ENCODE peak calls at places on chromosomes 3 and 15, in seven cellular contexts. D is GM20000, Q is pulmonary artery endothelial cell, P is GM04504, T is AG10803, C is KBM-7, U is Caco-2. R is an unnamed sample.

GRCh38 chr15:74869726-74870407 is 3.3 kb downstream of the SCAMP2 start:
- DNase-seq in U (no peak), Q (no peak), C (peak), T (peak), P (no peak), D (peak), R (no peak)

GRCh38 chr3:123152656-123153055 is 49.1 kb upstream of the SEC22A start:
- DNase-seq in D (no peak), Q (no peak), P (no peak), C (no peak), T (no peak), U (no peak), R (no peak)

GRCh38 chr3:177196473-177197040 is 725 bp downstream of the TBL1XR1 start:
- DNase-seq in Q (no peak), D (peak), P (no peak), C (peak), T (peak), U (no peak), R (no peak)

GRCh38 chr3:170508876-170509275 is 77.0 kb downstream of the SLC7A14 start:
- DNase-seq in C (no peak), D (no peak), P (no peak), Q (no peak), T (no peak), U (no peak), R (no peak)

GRCh38 chr3:13009132-13009945 is 63.9 kb downstream of the IQSEC1 start:
- DNase-seq in T (no peak), Q (no peak), D (peak), U (no peak), C (peak), P (no peak), R (no peak)

GRCh38 chr3:25455316-25456232 is 27.5 kb downstream of the RARB start:
- DNase-seq in U (no peak), T (peak), P (peak), C (no peak), Q (no peak), D (no peak), R (no peak)

GRCh38 chr3:79551325-79551892 is 216.4 kb downstream of the ROBO1 start:
- DNase-seq in T (no peak), D (no peak), P (no peak), U (no peak), C (no peak), Q (no peak), R (no peak)

GRCh38 chr3:16816048-16816780 is 68.5 kb upstream of the PLCL2 start:
- DNase-seq in Q (no peak), U (no peak), D (peak), T (no peak), P (no peak), C (no peak), R (no peak)

GRCh38 chr3:38317186-38317759 is 29.3 kb upstream of the XYLB start:
- DNase-seq in T (no peak), U (no peak), C (no peak), Q (no peak), D (no peak), P (no peak), R (no peak)

GRCh38 chr15:77508541-77509505 is 88.1 kb downstream of the HMG20A start:
- DNase-seq in P (no peak), U (no peak), C (no peak), T (peak), D (no peak), Q (no peak), R (no peak)

GRCh38 chr3:35565048-35565447 is 74.3 kb upstream of the ARPP21 start:
- DNase-seq in U (no peak), P (no peak), T (no peak), D (no peak), C (peak), Q (no peak), R (no peak)

GRCh38 chr3:187567026-187567425 is 103.2 kb downstream of the SST start:
- DNase-seq in Q (no peak), P (peak), C (no peak), T (peak), U (no peak), D (no peak), R (no peak)

GRCh38 chr3:94303897-94304296 is 241.0 kb downstream of the NSUN3 start:
- DNase-seq in C (no peak), D (no peak), Q (no peak), P (no peak), T (peak), U (no peak), R (no peak)

GRCh38 chr15:98678484-98678883 is 30.1 kb downstream of the IGF1R start:
- DNase-seq in T (no peak), P (no peak), C (no peak), U (no peak), D (no peak), Q (no peak), R (no peak)

GRCh38 chr3:97823503-97824004 is 1.7 kb downstream of the CRYBG3 start:
- DNase-seq in Q (no peak), C (peak), U (no peak), D (no peak), P (no peak), T (peak), R (no peak)

GRCh38 chr3:150145659-150146058 is 175.0 kb upstream of the PFN2 start:
- DNase-seq in T (peak), P (no peak), Q (no peak), D (no peak), C (no peak), U (no peak), R (no peak)

GRCh38 chr3:155243512-155243921 is 50.0 kb downstream of the STRIT1 start:
- DNase-seq in C (no peak), Q (no peak), T (no peak), U (no peak), D (no peak), P (no peak), R (no peak)

GRCh38 chr15:43789409-43789808 is 2.7 kb upstream of the SERF2 start:
- DNase-seq in C (no peak), T (no peak), P (no peak), D (no peak), Q (no peak), U (no peak), R (no peak)

GRCh38 chr3:72636947-72637647 is 211.1 kb downstream of the SHQ1 start:
- DNase-seq in D (no peak), T (no peak), P (no peak), Q (no peak), U (no peak), C (no peak), R (no peak)

GRCh38 chr15:62569460-62570404 is 404.6 kb upstream of the C2CD4B start:
- DNase-seq in D (no peak), Q (no peak), P (peak), U (peak), T (peak), C (peak), R (peak)

GRCh38 chr3:108218811-108219210 is 3.4 kb downstream of the IFT57 start:
- DNase-seq in Q (no peak), C (no peak), D (no peak), U (no peak), P (no peak), T (peak), R (no peak)

GRCh38 chr3:179436517-179436916 is 14.8 kb downstream of the GNB4 start:
- DNase-seq in Q (no peak), T (no peak), C (peak), D (no peak), U (no peak), P (no peak), R (no peak)

GRCh38 chr3:184373422-184373821 is 4.6 kb downstream of the THPO start:
- DNase-seq in T (peak), Q (no peak), U (no peak), C (no peak), P (no peak), D (no peak), R (no peak)

GRCh38 chr15:42710662-42711061 is 26.3 kb downstream of the CDAN1 start:
- DNase-seq in D (no peak), Q (no peak), C (no peak), U (no peak), P (no peak), T (peak), R (no peak)

GRCh38 chr3:159560214-159561004 is 428.2 kb upstream of the IL12A start:
- DNase-seq in Q (no peak), C (no peak), U (no peak), P (no peak), D (no peak), T (no peak), R (no peak)